ENCODE peak calls at places on chromosomes 6 and 20, in five cellular contexts. T is body of pancreas, Y is endothelial cell of umbilical vein, B is heart left ventricle, R is gastrocnemius medialis. O is an unnamed sample.
A peak's percentile ranks its signal among the peaks of the same experiment; 100 is the strongest.

GRCh38 chr6:143884161-143884560 is 19.9 kb downstream of the ZC2HC1B start:
- DNase-seq in T (no peak), Y (no peak), B (no peak), R (no peak), O (no peak)

GRCh38 chr20:63529861-63530787 is 7.1 kb downstream of the PTK6 start:
- DNase-seq in T (peak; percentile 11), Y (no peak), B (peak; percentile 5), R (no peak), O (no peak)

GRCh38 chr6:53544050-53544499 is 826 bp downstream of the GCLC start:
- DNase-seq in T (no peak), Y (no peak), B (no peak), R (no peak), O (no peak)

GRCh38 chr20:43191946-43192847 is 2.5 kb upstream of the PTPRT start:
- DNase-seq in T (peak; percentile 28), Y (no peak), B (no peak), R (no peak), O (peak; percentile 24)

GRCh38 chr20:4304601-4305000 is 289.2 kb upstream of the RNF24 start:
- DNase-seq in T (no peak), Y (no peak), B (no peak), R (no peak), O (no peak)

GRCh38 chr6:127164009-127164408 is 45.5 kb downstream of the RSPO3 start:
- DNase-seq in T (no peak), Y (no peak), B (no peak), R (no peak), O (no peak)

GRCh38 chr20:39773380-39774000 is 811.3 kb downstream of the DHX35 start:
- DNase-seq in T (no peak), Y (no peak), B (no peak), R (no peak), O (no peak)

GRCh38 chr20:47464380-47465101 is 37.1 kb upstream of the NCOA3 start:
- DNase-seq in T (peak; percentile 78), Y (peak; percentile 94), B (peak; percentile 28), R (peak; percentile 92), O (no peak)

GRCh38 chr20:6559791-6560190 is 207.7 kb upstream of the BMP2 start:
- DNase-seq in T (no peak), Y (no peak), B (no peak), R (no peak), O (no peak)

GRCh38 chr6:106894978-106895702 is 79.4 kb downstream of the CD24 start:
- DNase-seq in T (peak; percentile 59), Y (peak; percentile 13), B (no peak), R (no peak), O (no peak)

GRCh38 chr6:162917506-162917905 is 189.7 kb downstream of the PACRG start:
- DNase-seq in T (no peak), Y (no peak), B (no peak), R (no peak), O (no peak)

GRCh38 chr6:85002847-85003246 is 238.4 kb upstream of the TBX18 start:
- DNase-seq in T (no peak), Y (no peak), B (no peak), R (no peak), O (no peak)

GRCh38 chr20:19903168-19903676 is 113.9 kb upstream of the NAA20 start:
- DNase-seq in T (no peak), Y (peak; percentile 51), B (peak; percentile 43), R (no peak), O (no peak)

GRCh38 chr20:49919009-49919408 is 3.7 kb upstream of the SPATA2 start:
- DNase-seq in T (no peak), Y (no peak), B (no peak), R (no peak), O (no peak)

GRCh38 chr6:5214570-5215052 is 46.1 kb downstream of the LYRM4 start:
- DNase-seq in T (no peak), Y (peak; percentile 46), B (peak; percentile 39), R (no peak), O (peak; percentile 44)

GRCh38 chr6:7758456-7758855 is 32.6 kb downstream of the BMP6 start:
- DNase-seq in T (no peak), Y (no peak), B (no peak), R (no peak), O (no peak)

GRCh38 chr6:101402618-101403002 is 9.1 kb downstream of the GRIK2 start:
- DNase-seq in T (no peak), Y (no peak), B (no peak), R (no peak), O (peak; percentile 52)

GRCh38 chr6:155630085-155630484 is 174.4 kb upstream of the NOX3 start:
- DNase-seq in T (no peak), Y (no peak), B (no peak), R (no peak), O (no peak)

GRCh38 chr20:9686866-9687265 is 152.0 kb downstream of the PAK5 start:
- DNase-seq in T (no peak), Y (no peak), B (no peak), R (no peak), O (no peak)

GRCh38 chr20:61579908-61580307 is 327.8 kb downstream of the CDH4 start:
- DNase-seq in T (no peak), Y (no peak), B (no peak), R (no peak), O (no peak)

GRCh38 chr6:136037885-136038460 is 186.5 kb downstream of the PDE7B start:
- DNase-seq in T (no peak), Y (peak; percentile 70), B (peak; percentile 35), R (no peak), O (no peak)

GRCh38 chr20:23585808-23586734 is 17.8 kb upstream of the CST9L start:
- DNase-seq in T (no peak), Y (no peak), B (no peak), R (no peak), O (no peak)

GRCh38 chr6:149483302-149483701 is 1.5 kb downstream of the ZC3H12D start:
- DNase-seq in T (no peak), Y (no peak), B (no peak), R (no peak), O (no peak)

GRCh38 chr6:28709478-28710349 is 184.0 kb downstream of the GPX5 start:
- DNase-seq in T (no peak), Y (no peak), B (no peak), R (no peak), O (no peak)

GRCh38 chr6:119895626-119896025 is 546.1 kb upstream of the MAN1A1 start:
- DNase-seq in T (no peak), Y (no peak), B (no peak), R (no peak), O (no peak)

GRCh38 chr6:119110601-119111548 is 32.4 kb upstream of the FAM184A start:
- DNase-seq in T (peak; percentile 49), Y (peak; percentile 64), B (peak; percentile 16), R (no peak), O (peak; percentile 20)

GRCh38 chr6:133169901-133170300 is 71.3 kb upstream of the EYA4 start:
- DNase-seq in T (no peak), Y (no peak), B (no peak), R (no peak), O (no peak)

GRCh38 chr6:137497722-137498463 is 3.7 kb upstream of the OLIG3 start:
- DNase-seq in T (no peak), Y (no peak), B (no peak), R (no peak), O (peak; percentile 23)

GRCh38 chr6:13559251-13559650 is 15.2 kb upstream of the SIRT5 start:
- DNase-seq in T (no peak), Y (no peak), B (no peak), R (no peak), O (no peak)

GRCh38 chr6:35084511-35085203 is 56.5 kb downstream of the TCP11 start:
- DNase-seq in T (no peak), Y (no peak), B (no peak), R (no peak), O (no peak)

GRCh38 chr6:52610745-52611355 is 34.0 kb upstream of the TRAM2 start:
- DNase-seq in T (no peak), Y (no peak), B (no peak), R (no peak), O (no peak)

GRCh38 chr20:8020314-8021079 is 936 bp upstream of the TMX4 start:
- DNase-seq in T (no peak), Y (no peak), B (no peak), R (no peak), O (no peak)

GRCh38 chr20:37758332-37758731 is 64.5 kb downstream of the CTNNBL1 start:
- DNase-seq in T (no peak), Y (no peak), B (no peak), R (no peak), O (no peak)

GRCh38 chr6:20198764-20199174 is 13.5 kb downstream of the MBOAT1 start:
- DNase-seq in T (no peak), Y (no peak), B (no peak), R (no peak), O (no peak)

GRCh38 chr6:114874384-114874783 is 531.6 kb upstream of the HS3ST5 start:
- DNase-seq in T (no peak), Y (no peak), B (no peak), R (no peak), O (no peak)

GRCh38 chr6:99285881-99286280 is 63.6 kb downstream of the FAXC start:
- DNase-seq in T (no peak), Y (no peak), B (no peak), R (no peak), O (no peak)

GRCh38 chr6:99276747-99277146 is 72.7 kb downstream of the FAXC start:
- DNase-seq in T (no peak), Y (no peak), B (no peak), R (no peak), O (no peak)

GRCh38 chr6:99287523-99287922 is 62.0 kb downstream of the FAXC start:
- DNase-seq in T (no peak), Y (no peak), B (no peak), R (no peak), O (no peak)

DNA sequence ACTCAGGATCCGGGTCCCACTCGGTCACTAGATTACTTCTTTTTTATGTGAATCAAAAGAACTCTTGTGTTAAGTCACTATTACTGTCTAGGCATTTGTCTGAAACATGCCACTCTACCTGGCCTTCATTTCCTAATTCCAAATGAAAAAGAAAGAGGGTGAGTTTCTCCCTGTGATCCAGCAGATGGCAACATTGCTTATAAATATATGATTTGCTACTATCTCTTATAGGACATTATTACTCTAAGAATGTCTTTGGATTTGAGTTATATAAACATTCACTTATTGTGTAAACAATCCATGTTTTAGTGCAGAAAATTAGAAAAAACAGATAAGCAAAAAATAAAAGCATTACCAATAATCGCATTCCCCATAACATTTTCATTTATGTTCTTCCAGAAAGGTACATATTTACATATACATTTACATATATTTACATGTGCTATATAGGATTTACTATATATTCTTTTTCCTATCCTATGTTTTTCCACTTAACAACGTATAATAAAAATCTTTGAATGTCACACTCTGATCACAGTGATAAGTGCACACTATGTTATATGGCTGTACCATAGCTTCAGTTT is 66.9 kb downstream of the FAXC start:
- DNase-seq in T (no peak), Y (peak; percentile 23), B (no peak), R (no peak), O (no peak)
- TF ChIP-seq CTCF in T (peak; percentile 26), Y (peak; percentile 20), B (peak; percentile 31), R (no peak), O (peak; percentile 67)

GRCh38 chr6:82783587-82784253 is 281.9 kb downstream of the UBE3D start:
- DNase-seq in T (no peak), Y (no peak), B (no peak), R (no peak), O (no peak)
- TF ChIP-seq CTCF in T (no peak), Y (no peak), B (no peak), R (no peak), O (peak; percentile 60)

GRCh38 chr6:72132425-72132824 is 246.1 kb downstream of the RIMS1 start:
- DNase-seq in T (no peak), Y (no peak), B (no peak), R (no peak), O (no peak)
- TF ChIP-seq CTCF in T (no peak), Y (no peak), B (no peak), R (no peak), O (no peak)

GRCh38 chr20:48687097-48687800 is 140.6 kb downstream of the PREX1 start:
- DNase-seq in T (no peak), Y (no peak), B (no peak), R (no peak), O (no peak)
- TF ChIP-seq CTCF in T (no peak), Y (no peak), B (no peak), R (no peak), O (no peak)

O was measured in neural crest cell.